ENCODE peak calls at places on chromosomes 7 and 10, in five cellular contexts. K is activated CD4-positive, alpha-beta T cell treated with anti-CD3 and anti-CD28 coated beads for 1 hour; Z is body of pancreas; X is effector memory CD4-positive, alpha-beta T cell; T is globus pallidus. V is an unnamed sample.

GRCh38 chr7:124779194-124779593 is 13.6 kb upstream of the GPR37 start:
- DNase-seq in K (no peak), Z (no peak), X (no peak), T (no peak), V (no peak)

GRCh38 chr7:29306276-29307036 is 111.9 kb downstream of the CHN2 start:
- DNase-seq in K (no peak), Z (no peak), X (no peak), T (peak), V (no peak)

GRCh38 chr10:110414563-110415309 is 83.0 kb upstream of the DUSP5 start:
- DNase-seq in K (peak), Z (no peak), X (peak), T (no peak), V (peak)

GRCh38 chr10:113557389-113558321 is 4.8 kb downstream of the HABP2 start:
- DNase-seq in K (no peak), Z (no peak), X (no peak), T (no peak), V (no peak)

GRCh38 chr10:77392236-77392721 is 245.3 kb downstream of the KCNMA1 start:
- DNase-seq in K (no peak), Z (peak), X (no peak), T (no peak), V (no peak)

GRCh38 chr7:135673360-135673706 is 11.0 kb downstream of the STMP1 start:
- DNase-seq in K (no peak), Z (no peak), X (no peak), T (no peak), V (no peak)

GRCh38 chr10:96830511-96831199 is 1.4 kb upstream of the LCOR start:
- DNase-seq in K (peak), Z (peak), X (peak), T (peak), V (peak)

GRCh38 chr10:62015994-62016393 is 114.5 kb downstream of the ARID5B start:
- DNase-seq in K (no peak), Z (no peak), X (no peak), T (no peak), V (no peak)

GRCh38 chr7:134854816-134855215 is 75.4 kb downstream of the CALD1 start:
- DNase-seq in K (no peak), Z (no peak), X (no peak), T (no peak), V (no peak)

GRCh38 chr10:60872451-60872850 is 71.5 kb downstream of the RHOBTB1 start:
- DNase-seq in K (no peak), Z (no peak), X (no peak), T (no peak), V (no peak)

GRCh38 chr10:29141761-29142160 is 147.1 kb upstream of the LYZL1 start:
- DNase-seq in K (no peak), Z (no peak), X (no peak), T (no peak), V (no peak)

GRCh38 chr7:157310676-157311185 is 26.1 kb upstream of the DNAJB6 start:
- DNase-seq in K (no peak), Z (no peak), X (no peak), T (no peak), V (no peak)

GRCh38 chr10:124145109-124145860 is 51.9 kb upstream of the CHST15 start:
- DNase-seq in K (no peak), Z (no peak), X (no peak), T (peak), V (no peak)

GRCh38 chr10:17479822-17480221 is 25.4 kb upstream of the ST8SIA6 start:
- DNase-seq in K (no peak), Z (no peak), X (no peak), T (no peak), V (no peak)

GRCh38 chr7:30906014-30906413 is 5.6 kb upstream of the AQP1 start:
- DNase-seq in K (no peak), Z (peak), X (no peak), T (no peak), V (no peak)

GRCh38 chr10:116221053-116221452 is 52.0 kb downstream of the GFRA1 start:
- DNase-seq in K (no peak), Z (no peak), X (no peak), T (no peak), V (no peak)

GRCh38 chr10:102583435-102584417 is 60.6 kb upstream of the TRIM8 start:
- DNase-seq in K (peak), Z (peak), X (peak), T (peak), V (peak)

GRCh38 chr7:85471740-85472139 is 284.9 kb upstream of the SEMA3D start:
- DNase-seq in K (no peak), Z (no peak), X (no peak), T (no peak), V (no peak)

GRCh38 chr7:46558482-46559193 is 637.6 kb upstream of the IGFBP3 start:
- DNase-seq in K (no peak), Z (no peak), X (no peak), T (no peak), V (no peak)

GRCh38 chr10:79904671-79905321 is 44.1 kb downstream of the SFTPD start:
- DNase-seq in K (peak), Z (peak), X (no peak), T (no peak), V (peak)

GRCh38 chr10:124676416-124677062 is 67.6 kb downstream of the FAM53B start:
- DNase-seq in K (no peak), Z (no peak), X (no peak), T (no peak), V (no peak)

GRCh38 chr10:78412605-78413004 is 378.9 kb downstream of the RPS24 start:
- DNase-seq in K (no peak), Z (no peak), X (no peak), T (no peak), V (no peak)

GRCh38 chr10:78513986-78514385 is 480.3 kb downstream of the RPS24 start:
- DNase-seq in K (no peak), Z (no peak), X (no peak), T (no peak), V (no peak)

GRCh38 chr10:11698691-11699545 is 43.3 kb upstream of the ECHDC3 start:
- DNase-seq in K (no peak), Z (no peak), X (no peak), T (no peak), V (no peak)

GRCh38 chr7:991729-992444 is 8.9 kb downstream of the CYP2W1 start:
- DNase-seq in K (no peak), Z (no peak), X (no peak), T (no peak), V (no peak)

GRCh38 chr7:16438988-16439387 is 17.6 kb upstream of the CRPPA start:
- DNase-seq in K (no peak), Z (no peak), X (no peak), T (no peak), V (no peak)

GRCh38 chr7:130901209-130901783 is 167.3 kb upstream of the KLF14 start:
- DNase-seq in K (no peak), Z (peak), X (no peak), T (no peak), V (no peak)

GRCh38 chr10:97623277-97623676 is 10.0 kb downstream of the MORN4 start:
- DNase-seq in K (no peak), Z (no peak), X (no peak), T (no peak), V (no peak)

GRCh38 chr10:82390866-82391658 is 516.1 kb downstream of the NRG3 start:
- DNase-seq in K (no peak), Z (peak), X (no peak), T (no peak), V (no peak)

GRCh38 chr10:1089017-1089689 is 33.0 kb downstream of the WDR37 start:
- DNase-seq in K (no peak), Z (no peak), X (no peak), T (no peak), V (no peak)

GRCh38 chr10:114372179-114372578 is 32.1 kb downstream of the AFAP1L2 start:
- DNase-seq in K (no peak), Z (no peak), X (no peak), T (no peak), V (no peak)

GRCh38 chr7:87083865-87084519 is 24.5 kb upstream of the ELAPOR2 start:
- DNase-seq in K (no peak), Z (no peak), X (no peak), T (no peak), V (no peak)

GRCh38 chr7:41148521-41148951 is 554.4 kb downstream of the INHBA start:
- DNase-seq in K (no peak), Z (no peak), X (no peak), T (no peak), V (no peak)

GRCh38 chr10:74491014-74491413 is 335.4 kb upstream of the KAT6B start:
- DNase-seq in K (no peak), Z (no peak), X (no peak), T (no peak), V (no peak)

GRCh38 chr7:100835903-100836811 is 8.8 kb upstream of the EPHB4 start:
- DNase-seq in K (no peak), Z (no peak), X (no peak), T (no peak), V (no peak)

GRCh38 chr7:85510287-85510686 is 323.4 kb upstream of the SEMA3D start:
- DNase-seq in K (no peak), Z (no peak), X (no peak), T (no peak), V (no peak)

GRCh38 chr10:69473304-69473985 is 22.2 kb downstream of the TSPAN15 start:
- DNase-seq in K (no peak), Z (no peak), X (no peak), T (no peak), V (no peak)

GRCh38 chr10:124122211-124122610 is 28.8 kb upstream of the CHST15 start:
- DNase-seq in K (no peak), Z (no peak), X (no peak), T (no peak), V (no peak)

GRCh38 chr10:117370205-117370604 is 5.0 kb downstream of the PDZD8 start:
- DNase-seq in K (no peak), Z (no peak), X (no peak), T (no peak), V (no peak)

GRCh38 chr7:104240400-104240799 is 32.6 kb upstream of the ORC5 start:
- DNase-seq in K (no peak), Z (no peak), X (no peak), T (no peak), V (no peak)